ENCODE peak calls at places on chromosomes 1 and 21, in five cellular contexts. X, I, T, C and G are unnamed samples.

GRCh38 chr1:156146006-156146748 is 7.2 kb upstream of the SEMA4A start:
- DNase-seq in X (no peak), C (peak; percentile 65), I (no peak), T (peak; percentile 81), G (peak; percentile 89)

GRCh38 chr21:46253610-46254124 is 25.1 kb upstream of the LSS start:
- DNase-seq in C (no peak), I (no peak), X (no peak), T (no peak), G (no peak)

GRCh38 chr1:236536540-236536939 is 12.8 kb downstream of the LGALS8 start:
- DNase-seq in X (no peak), C (no peak), T (no peak), I (no peak), G (no peak)

GRCh38 chr1:32066489-32066873 is 6.3 kb upstream of the TMEM39B start:
- DNase-seq in X (peak; percentile 12), T (peak; percentile 76), C (no peak), I (no peak), G (no peak)

GRCh38 chr1:921011-921837 is 2.5 kb upstream of the SAMD11 start:
- DNase-seq in I (no peak), X (no peak), C (no peak), T (peak; percentile 65), G (peak; percentile 92)

GRCh38 chr1:62530516-62531154 is 66.7 kb upstream of the ANGPTL3 start:
- DNase-seq in X (no peak), C (peak; percentile 60), I (peak; percentile 4), T (peak; percentile 11), G (no peak)

GRCh38 chr1:244050835-244051444 is at the start of gene ZBTB18:
- DNase-seq in X (no peak), C (peak; percentile 60), T (peak; percentile 29), I (no peak), G (no peak)

GRCh38 chr1:39576016-39576657 is 453 bp downstream of the PABPC4 start:
- DNase-seq in C (peak; percentile 51), I (no peak), T (no peak), X (no peak), G (peak; percentile 92)

GRCh38 chr1:25616932-25617625 is 488 bp downstream of the MAN1C1 start:
- DNase-seq in C (no peak), I (no peak), T (no peak), X (no peak), G (peak; percentile 89)

GRCh38 chr1:16727190-16728111 is 12.9 kb upstream of the RNU1-4 start:
- DNase-seq in T (no peak), X (no peak), I (no peak), C (peak; percentile 51), G (peak; percentile 40)

GRCh38 chr21:41691205-41692203 is 75.3 kb downstream of the RIPK4 start:
- DNase-seq in C (no peak), X (no peak), I (no peak), T (no peak), G (no peak)

GRCh38 chr1:156458181-156458503 is 42.4 kb downstream of the MEF2D start:
- DNase-seq in X (no peak), C (no peak), I (no peak), T (no peak), G (no peak)

GRCh38 chr1:207633226-207633625 is 11.7 kb upstream of the CR1L start:
- DNase-seq in T (no peak), X (no peak), I (no peak), C (no peak), G (no peak)

GRCh38 chr1:43454270-43455011 is 710 bp upstream of the HYI start:
- DNase-seq in X (no peak), C (peak; percentile 84), T (peak; percentile 80), I (no peak), G (peak; percentile 91)

GRCh38 chr1:3149277-3149676 is 80.3 kb downstream of the PRDM16 start:
- DNase-seq in C (no peak), I (no peak), T (no peak), X (no peak), G (no peak)

GRCh38 chr1:201585099-201585498 is 46.2 kb downstream of the NAV1 start:
- DNase-seq in T (no peak), I (no peak), C (no peak), X (no peak), G (no peak)

GRCh38 chr1:148161252-148161901 is 9.3 kb upstream of the NBPF11 start:
- DNase-seq in T (no peak), X (no peak), I (no peak), C (no peak), G (peak; percentile 58)

GRCh38 chr1:8687053-8687452 is 130.4 kb downstream of the RERE start:
- DNase-seq in X (no peak), T (no peak), C (no peak), I (no peak), G (no peak)

GRCh38 chr1:158716335-158716734 is 4.2 kb downstream of the OR6K3 start:
- DNase-seq in X (no peak), T (no peak), C (no peak), I (no peak), G (no peak)

GRCh38 chr1:114496091-114496490 is 14.9 kb downstream of the TRIM33 start:
- DNase-seq in X (no peak), I (no peak), T (no peak), C (no peak), G (no peak)

GRCh38 chr1:201468844-201469644 is at the start of gene PHLDA3:
- DNase-seq in X (no peak), C (peak; percentile 96), T (peak; percentile 87), I (peak; percentile 82), G (peak; percentile 97)

GRCh38 chr1:93798301-93798700 is 80.7 kb downstream of the DNTTIP2 start:
- DNase-seq in T (no peak), C (no peak), X (no peak), I (no peak), G (no peak)

GRCh38 chr1:102118150-102118549 is 121.4 kb upstream of the OLFM3 start:
- DNase-seq in I (no peak), X (no peak), T (no peak), C (no peak), G (no peak)

GRCh38 chr1:41800237-41800902 is 118.4 kb downstream of the HIVEP3 start:
- DNase-seq in X (no peak), T (peak; percentile 29), C (no peak), I (no peak), G (no peak)

GRCh38 chr1:207040181-207040533 is 7.6 kb upstream of the C1orf116 start:
- DNase-seq in T (no peak), C (no peak), I (no peak), X (no peak), G (no peak)

GRCh38 chr1:56052090-56052489 is 527.3 kb downstream of the PLPP3 start:
- DNase-seq in C (no peak), X (no peak), T (no peak), I (no peak), G (no peak)

GRCh38 chr1:182446033-182446669 is 3.8 kb upstream of the RGSL1 start:
- DNase-seq in C (no peak), X (no peak), I (no peak), T (peak; percentile 7), G (no peak)

GRCh38 chr1:17212487-17213121 is 7.7 kb downstream of the PADI1 start:
- DNase-seq in T (no peak), C (no peak), I (no peak), X (no peak), G (no peak)

GRCh38 chr1:21852282-21853129 is 40.4 kb downstream of the LDLRAD2 start:
- DNase-seq in T (no peak), X (no peak), I (no peak), C (no peak), G (no peak)

GRCh38 chr1:176949033-176949662 is 215.4 kb downstream of the ASTN1 start:
- DNase-seq in C (no peak), X (no peak), T (peak; percentile 26), I (no peak), G (peak; percentile 84)

GRCh38 chr1:42960693-42961559 is 2.3 kb upstream of the SLC2A1 start:
- DNase-seq in I (no peak), T (no peak), X (no peak), C (peak; percentile 75), G (no peak)

GRCh38 chr1:79353224-79353623 is 346.7 kb upstream of the ADGRL4 start:
- DNase-seq in T (peak; percentile 33), I (no peak), C (no peak), X (no peak), G (no peak)

GRCh38 chr1:165369255-165369848 is 12.8 kb upstream of the LMX1A start:
- DNase-seq in I (no peak), T (peak; percentile 50), X (no peak), C (peak; percentile 63), G (no peak)

GRCh38 chr1:164617607-164618564 is 58.9 kb downstream of the PBX1 start:
- DNase-seq in C (no peak), X (no peak), I (no peak), T (no peak), G (peak; percentile 31)

GRCh38 chr1:1255078-1255477 is 8.6 kb upstream of the C1QTNF12 start:
- DNase-seq in T (no peak), C (no peak), I (no peak), X (no peak), G (peak; percentile 85)

GRCh38 chr1:212141404-212141803 is 105.9 kb downstream of the DTL start:
- DNase-seq in T (no peak), X (no peak), C (no peak), I (no peak), G (no peak)

GRCh38 chr1:91948501-91949355 is 473 bp upstream of the BRDT start:
- DNase-seq in T (no peak), C (no peak), X (no peak), I (no peak), G (no peak)

GRCh38 chr1:84264961-84265360 is 36.5 kb upstream of the SAMD13 start:
- DNase-seq in I (peak; percentile 8), T (no peak), X (no peak), C (peak; percentile 53), G (no peak)
- H3K27ac ChIP-seq in I (peak overlapping the region; percentile 65), T (no peak overlapping the region), X (no peak overlapping the region), C (no peak overlapping the region), G (no peak overlapping the region)

DNA sequence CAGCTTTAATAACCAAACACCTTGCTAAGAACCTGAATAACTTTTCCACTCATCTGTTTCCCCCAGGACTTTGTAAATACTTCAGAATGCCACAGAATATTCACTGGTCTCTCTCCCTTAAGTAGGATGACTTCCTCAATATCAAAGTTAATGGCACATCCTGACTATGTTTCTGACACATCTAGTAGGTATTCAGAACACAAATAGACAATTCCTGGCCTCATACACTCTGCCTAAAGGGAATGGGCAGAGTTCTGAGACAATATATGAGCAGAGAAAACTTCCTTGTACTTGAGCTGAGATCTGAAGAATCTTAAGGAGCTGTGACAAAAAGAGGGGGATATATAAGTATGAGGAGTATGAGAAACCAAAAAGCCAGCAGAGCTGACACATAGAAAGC is 34.8 kb downstream of the ANKRD13C start:
- DNase-seq in T (no peak), X (no peak), C (no peak), I (no peak), G (no peak)
- H3K27ac ChIP-seq in T (no peak overlapping the region), X (no peak overlapping the region), C (no peak overlapping the region), I (no peak overlapping the region), G (no peak overlapping the region)

GRCh38 chr1:197725044-197725443 is 50.2 kb downstream of the DENND1B start:
- DNase-seq in T (no peak), I (no peak), C (no peak), X (no peak), G (no peak)
- H3K27ac ChIP-seq in T (no peak overlapping the region), I (no peak overlapping the region), C (no peak overlapping the region), X (no peak overlapping the region), G (no peak overlapping the region)

DNA sequence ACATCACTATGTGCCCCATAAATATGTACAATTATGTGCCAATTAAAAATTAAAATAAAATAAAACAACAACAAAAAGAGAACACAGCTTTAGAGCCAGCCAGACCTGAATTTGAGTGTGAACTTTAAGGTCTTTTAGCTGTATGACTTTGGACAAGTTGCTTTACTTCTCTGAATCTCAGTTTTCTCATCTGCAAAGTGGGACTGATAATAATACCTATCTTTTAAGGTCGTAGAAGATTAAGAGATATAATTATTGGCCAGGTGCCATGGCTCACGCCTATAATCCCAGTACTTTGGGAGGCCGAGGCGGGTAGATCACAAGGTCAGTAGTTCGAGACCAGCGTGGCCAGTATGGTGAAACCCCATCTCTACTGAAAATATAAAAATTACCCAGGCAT is 3.3 kb upstream of the VPS72 start:
- DNase-seq in I (no peak), T (no peak), X (no peak), C (no peak), G (no peak)
- H3K27ac ChIP-seq in I (no peak overlapping the region), T (no peak overlapping the region), X (no peak overlapping the region), C (no peak overlapping the region), G (no peak overlapping the region)